ENCODE peak calls at places on chromosome 18, in four cellular contexts. F is CD4-positive, alpha-beta memory T cell; X is fibroblast of lung; B is endodermal cell. O is an unnamed sample. For H3K27me3, the result is how much of the 10 kb centered on the place peaks cover.

GRCh38 chr18:45859334-45859733 is 33.9 kb downstream of the SIGLEC15 start:
- DNase-seq in F (no peak), X (no peak), B (no peak), O (no peak)

GRCh38 chr18:7923105-7923504 is 356.0 kb downstream of the PTPRM start:
- DNase-seq in F (no peak), X (no peak), B (peak), O (no peak)

GRCh38 chr18:45521151-45521550 is 94.1 kb upstream of the SLC14A2 start:
- DNase-seq in F (no peak), X (peak), B (no peak), O (no peak)

GRCh38 chr18:23387265-23387664 is 65.8 kb upstream of the RIOK3 start:
- DNase-seq in F (no peak), X (no peak), B (peak), O (no peak)

GRCh38 chr18:7733642-7734041 is 166.5 kb downstream of the PTPRM start:
- DNase-seq in F (no peak), X (no peak), B (peak), O (no peak)

GRCh38 chr18:63297678-63298392 is 21.7 kb downstream of the BCL2 start:
- DNase-seq in F (no peak), X (peak), B (no peak), O (no peak)

GRCh38 chr18:50662177-50662576 is 102.3 kb downstream of the MAPK4 start:
- DNase-seq in F (no peak), X (no peak), B (peak), O (no peak)

GRCh38 chr18:49769047-49769708 is 44.2 kb downstream of the ACAA2 start:
- DNase-seq in F (no peak), X (no peak), B (no peak), O (no peak)

GRCh38 chr18:25927830-25928229 is 162.6 kb downstream of the SS18 start:
- DNase-seq in F (no peak), X (no peak), B (no peak), O (no peak)
- H3K27me3 ChIP-seq in F (under half), X (under half), B (under half), O (under half)

GRCh38 chr18:79058007-79058406 is 11.2 kb upstream of the ATP9B start:
- DNase-seq in F (no peak), X (no peak), B (no peak), O (no peak)
- H3K27me3 ChIP-seq in F (under half), X (under half), B (under half), O (under half)

DNA sequence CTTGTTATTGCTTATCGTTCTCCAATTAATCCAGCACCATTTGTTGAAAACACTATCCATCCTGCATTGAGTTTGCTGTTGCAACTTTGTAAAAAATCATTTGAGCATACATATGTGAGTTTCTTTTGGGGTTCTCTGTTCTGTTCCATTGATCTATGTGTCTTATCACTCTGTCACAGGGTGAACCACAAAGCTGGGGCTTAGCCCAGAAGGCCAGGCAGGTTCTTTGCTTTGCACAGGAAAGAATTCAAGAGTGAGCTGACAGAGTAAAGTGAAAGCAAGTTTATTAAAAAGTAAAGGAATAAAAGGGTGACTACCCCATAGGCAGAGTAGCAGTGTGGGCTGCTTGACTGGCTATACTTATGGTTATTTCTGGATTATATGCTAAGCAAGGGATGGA is 46.7 kb downstream of the RNF138 start:
- DNase-seq in F (no peak), X (peak), B (no peak), O (no peak)
- H3K27me3 ChIP-seq in F (under half), X (under half), B (under half), O (under half)

DNA sequence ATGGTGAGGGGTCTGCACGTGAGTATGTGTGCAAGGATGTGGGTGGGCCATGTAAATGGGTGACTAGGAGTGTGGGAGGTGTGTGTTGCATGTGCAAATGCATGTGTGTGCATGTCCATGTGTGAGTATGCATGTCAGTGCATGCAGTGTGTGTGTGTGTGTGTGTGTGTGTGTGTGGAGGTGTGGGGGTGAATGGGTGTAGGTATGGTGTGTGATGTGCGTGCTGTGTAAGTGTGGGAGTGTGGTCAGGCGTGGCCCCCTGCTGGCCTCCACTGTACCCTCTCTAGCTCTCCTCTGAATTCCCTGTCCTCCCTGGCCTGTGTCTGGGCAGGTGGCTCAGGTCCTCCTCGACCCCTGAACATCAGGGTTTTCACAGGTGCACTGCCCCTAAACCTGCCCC is 230.3 kb downstream of the CELF4 start:
- DNase-seq in F (no peak), X (peak), B (no peak), O (no peak)
- H3K27me3 ChIP-seq in F (under half), X (under half), B (under half), O (under half)

O was measured in kidney epithelial cell.